ENCODE peak calls at places on chromosome 7, in six cellular contexts. L is neuronal stem cell, M is tibial nerve, B is foreskin fibroblast, U is mucosa of descending colon, V is lower leg skin. S is an unnamed sample.

GRCh38 chr7:107023522-107024149 is 20.9 kb upstream of the PRKAR2B start:
- DNase-seq in L (no peak), M (no peak), B (no peak), U (no peak), V (no peak), S (no peak)

GRCh38 chr7:44277851-44278250 is 47.5 kb downstream of the CAMK2B start:
- DNase-seq in L (no peak), M (no peak), B (peak), U (peak), V (peak), S (no peak)

GRCh38 chr7:100102950-100103840 is 1.8 kb downstream of the AP4M1 start:
- DNase-seq in L (no peak), M (no peak), B (peak), U (no peak), V (no peak), S (no peak)

GRCh38 chr7:8322667-8323066 is 60.7 kb upstream of the ICA1 start:
- DNase-seq in L (no peak), M (no peak), B (no peak), U (no peak), V (no peak), S (no peak)

GRCh38 chr7:158956805-158957506 is 100.6 kb downstream of the DYNC2I1 start:
- DNase-seq in L (no peak), M (no peak), B (no peak), U (no peak), V (no peak), S (no peak)

GRCh38 chr7:5629941-5630340 is 151.5 kb downstream of the RNF216 start:
- DNase-seq in L (no peak), M (no peak), B (peak), U (no peak), V (no peak), S (no peak)

GRCh38 chr7:30469303-30469702 is 9.3 kb downstream of the NOD1 start:
- DNase-seq in L (peak), M (peak), B (peak), U (peak), V (peak), S (peak)

GRCh38 chr7:132240821-132241422 is 335.3 kb downstream of the PLXNA4 start:
- DNase-seq in L (no peak), M (no peak), B (no peak), U (no peak), V (no peak), S (no peak)

GRCh38 chr7:151247611-151248176 is 800 bp downstream of the SMARCD3 start:
- DNase-seq in L (no peak), M (no peak), B (no peak), U (no peak), V (no peak), S (peak)

GRCh38 chr7:94394058-94394398 is 667 bp upstream of the COL1A2 start:
- DNase-seq in L (no peak), M (no peak), B (no peak), U (peak), V (peak), S (no peak)

GRCh38 chr7:32290015-32290414 is 200.2 kb downstream of the LSM5 start:
- DNase-seq in L (no peak), M (no peak), B (no peak), U (no peak), V (no peak), S (no peak)

GRCh38 chr7:114409750-114410149 is 4.9 kb upstream of the FOXP2 start:
- DNase-seq in L (no peak), M (no peak), B (peak), U (no peak), V (no peak), S (no peak)

GRCh38 chr7:87432536-87432935 is 42.9 kb downstream of the ABCB4 start:
- DNase-seq in L (no peak), M (no peak), B (no peak), U (no peak), V (no peak), S (no peak)

GRCh38 chr7:23955145-23955544 is 245.1 kb downstream of the STK31 start:
- DNase-seq in L (no peak), M (no peak), B (no peak), U (no peak), V (no peak), S (no peak)

GRCh38 chr7:1706721-1707613 is 36.9 kb downstream of the ELFN1 start:
- DNase-seq in L (no peak), M (no peak), B (no peak), U (no peak), V (peak), S (no peak)

GRCh38 chr7:496528-497295 is 22.9 kb downstream of the PDGFA start:
- DNase-seq in L (no peak), M (no peak), B (no peak), U (peak), V (no peak), S (no peak)

GRCh38 chr7:80288175-80289122 is 153.8 kb downstream of the GNAI1 start:
- DNase-seq in L (no peak), M (no peak), B (peak), U (no peak), V (no peak), S (no peak)

GRCh38 chr7:128726673-128727072 is 12.5 kb upstream of the CALU start:
- DNase-seq in L (no peak), M (no peak), B (no peak), U (no peak), V (no peak), S (no peak)
- H3K4me3 ChIP-seq in L (no peak), M (no peak), B (no peak), U (no peak), V (no peak), S (no peak)

GRCh38 chr7:15582773-15583172 is 21.0 kb upstream of the AGMO start:
- DNase-seq in L (no peak), M (no peak), B (no peak), U (no peak), V (no peak), S (no peak)
- H3K4me3 ChIP-seq in L (no peak), M (no peak), B (no peak), U (no peak), V (no peak), S (no peak)

GRCh38 chr7:69837387-69838068 is 239.3 kb downstream of the AUTS2 start:
- DNase-seq in L (peak), M (no peak), B (no peak), U (no peak), V (no peak), S (peak)

GRCh38 chr7:69827140-69827919 is 229.1 kb downstream of the AUTS2 start:
- DNase-seq in L (no peak), M (no peak), B (no peak), U (no peak), V (no peak), S (no peak)

GRCh38 chr7:69833964-69834363 is 235.7 kb downstream of the AUTS2 start:
- DNase-seq in L (no peak), M (no peak), B (no peak), U (no peak), V (no peak), S (no peak)

DNA sequence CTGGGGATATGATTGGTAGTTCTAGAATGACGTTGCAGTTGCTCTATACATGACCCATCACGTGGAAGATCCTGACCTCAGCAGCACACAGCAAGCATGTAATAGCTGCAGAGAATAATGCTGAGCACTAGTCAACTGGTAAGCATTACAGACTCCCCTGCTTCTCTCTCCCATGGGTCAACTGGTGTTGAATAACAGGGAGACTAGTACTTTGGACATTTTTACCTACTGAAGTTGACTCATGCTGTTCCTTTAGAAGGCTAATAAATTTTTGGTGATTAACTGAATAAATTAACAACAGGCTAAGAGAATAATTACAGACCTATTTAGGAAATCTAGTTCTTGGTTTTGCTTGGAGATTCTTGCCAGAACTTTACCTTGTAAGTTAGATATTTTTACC is 234.1 kb downstream of the AUTS2 start:
- DNase-seq in L (no peak), M (no peak), B (no peak), U (no peak), V (no peak), S (no peak)
- H3K4me3 ChIP-seq in L (no peak), M (no peak), B (no peak), U (no peak), V (no peak), S (no peak)

DNA sequence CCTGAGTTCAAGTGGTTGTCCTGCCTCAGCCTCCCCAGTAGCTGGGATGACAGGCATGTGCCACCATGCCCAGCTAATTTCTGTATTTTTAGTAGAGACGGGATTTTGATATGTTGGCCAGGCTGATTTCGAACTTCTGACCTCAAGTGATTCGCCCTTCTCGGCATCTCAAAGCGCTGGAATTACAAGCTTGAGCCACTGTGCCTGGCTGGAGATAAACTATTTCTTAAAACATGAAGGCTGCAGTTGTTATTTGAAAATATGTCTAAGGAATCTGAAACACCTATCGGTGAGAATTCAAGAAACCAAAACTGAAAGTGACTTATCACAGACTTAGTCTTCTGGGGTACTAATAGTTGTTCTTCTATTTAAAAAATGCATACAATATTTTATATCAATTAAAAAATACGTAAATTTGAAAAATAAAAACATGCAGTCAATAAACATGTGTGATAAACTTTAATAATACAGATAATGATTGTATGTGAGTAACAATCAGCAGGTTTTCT is 176.9 kb upstream of the PRSS58 start:
- DNase-seq in L (no peak), M (no peak), B (no peak), U (no peak), V (no peak), S (no peak)
- H3K4me3 ChIP-seq in L (no peak), M (no peak), B (no peak), U (no peak), V (no peak), S (no peak)

GRCh38 chr7:20062932-20063331 is 154.3 kb downstream of the MACC1 start:
- DNase-seq in L (no peak), M (no peak), B (no peak), U (no peak), V (no peak), S (no peak)

GRCh38 chr7:20064181-20064970 is 152.8 kb downstream of the MACC1 start:
- DNase-seq in L (peak), M (no peak), B (peak), U (no peak), V (no peak), S (peak)

GRCh38 chr7:20063645-20064044 is 153.5 kb downstream of the MACC1 start:
- DNase-seq in L (no peak), M (no peak), B (no peak), U (no peak), V (no peak), S (no peak)

DNA sequence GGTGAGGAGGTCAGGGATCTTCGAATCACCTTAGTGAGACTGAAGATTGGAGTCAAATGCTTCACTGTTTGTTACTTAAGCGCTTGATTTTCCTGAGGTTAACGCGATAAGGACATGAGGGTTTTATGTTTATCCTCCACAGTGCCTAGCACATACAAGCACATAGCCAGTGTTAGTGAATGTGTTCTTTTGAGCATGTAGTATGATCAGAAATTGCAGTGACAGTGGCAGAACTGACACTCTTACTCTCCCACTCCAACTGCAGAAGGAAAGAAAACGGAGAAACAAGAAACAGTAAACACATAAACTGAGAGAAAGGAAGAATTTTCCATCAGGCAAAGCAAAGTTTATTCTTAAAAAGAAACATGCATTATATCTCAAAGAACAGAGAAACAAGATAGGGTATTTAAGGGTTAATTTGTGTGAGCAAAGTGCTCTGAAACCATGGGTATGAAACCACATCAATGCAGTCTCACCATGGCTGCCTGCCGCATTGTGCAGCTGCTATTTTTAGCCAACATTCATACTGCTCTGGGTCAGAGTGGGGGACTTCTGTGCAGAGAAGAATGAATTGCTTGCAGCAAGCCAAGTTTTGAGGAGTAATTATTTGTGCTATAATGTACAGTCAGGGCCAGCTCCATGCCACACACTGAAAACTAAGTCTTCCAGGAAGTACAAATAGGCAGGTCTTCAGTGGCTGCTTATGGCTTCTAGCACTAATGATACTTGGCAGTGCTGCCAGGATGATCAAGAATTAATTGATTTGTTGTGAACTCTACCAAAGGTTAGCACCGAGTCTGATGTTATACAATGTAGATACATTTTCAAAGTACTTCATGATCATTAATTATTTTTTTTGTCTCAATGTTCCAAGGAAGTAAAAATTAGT is 152.0 kb downstream of the MACC1 start:
- DNase-seq in L (no peak), M (no peak), B (peak), U (peak), V (no peak), S (no peak)
- H3K4me3 ChIP-seq in L (no peak), M (no peak), B (no peak), U (no peak), V (no peak), S (no peak)

DNA sequence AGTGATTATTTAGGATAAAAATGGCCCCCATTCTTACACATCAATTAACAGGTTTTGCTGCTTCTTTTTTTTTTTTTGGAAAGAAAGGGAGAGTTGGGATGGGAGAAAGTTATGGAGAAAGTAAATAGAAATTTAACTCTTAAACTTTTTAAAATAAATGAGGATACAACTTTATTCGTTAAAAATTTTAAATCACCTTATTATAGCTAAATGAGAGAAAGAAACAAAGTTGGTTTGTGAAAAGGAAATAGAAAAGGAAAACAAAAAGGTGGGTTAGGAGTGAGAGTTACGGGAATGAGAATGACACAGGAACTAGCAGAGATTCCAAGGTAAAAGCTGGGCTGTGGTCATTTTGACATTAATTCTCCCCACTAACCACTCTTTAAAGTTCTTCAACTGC is 34.9 kb downstream of the LMOD2 start:
- DNase-seq in L (no peak), M (no peak), B (no peak), U (no peak), V (no peak), S (no peak)
- H3K4me3 ChIP-seq in L (no peak), M (no peak), B (no peak), U (no peak), V (no peak), S (no peak)

GRCh38 chr7:33750177-33750576 is 155.2 kb upstream of the BMPER start:
- DNase-seq in L (no peak), M (no peak), B (no peak), U (no peak), V (no peak), S (no peak)
- H3K4me3 ChIP-seq in L (no peak), M (no peak), B (no peak), U (no peak), V (no peak), S (no peak)

GRCh38 chr7:130490888-130491771 is 755 bp upstream of the MEST start:
- DNase-seq in L (peak), M (no peak), B (no peak), U (peak), V (no peak), S (peak)
- H3K4me3 ChIP-seq in L (peak), M (peak), B (peak), U (no peak), V (peak), S (peak)

GRCh38 chr7:22400933-22401553 is 44.1 kb upstream of the RAPGEF5 start:
- DNase-seq in L (no peak), M (no peak), B (no peak), U (no peak), V (no peak), S (no peak)
- H3K4me3 ChIP-seq in L (no peak), M (no peak), B (no peak), U (no peak), V (no peak), S (no peak)

S was measured in neural progenitor cell.